ENCODE peak calls at places on chromosomes 2 and 18, in eight cellular contexts. J, N, A, X, E, R, I and H are unnamed samples.

GRCh38 chr18:24497052-24497754 is 36.8 kb downstream of the HRH4 start:
- DNase-seq in J (no peak), I (no peak), A (no peak), N (no peak), X (no peak), R (no peak), E (no peak), H (no peak)

GRCh38 chr2:231228223-231228622 is 29.8 kb downstream of the ARMC9 start:
- DNase-seq in J (no peak), X (no peak), E (no peak), I (peak; percentile 30), A (no peak), N (peak; percentile 60), R (peak; percentile 71), H (no peak)

GRCh38 chr2:19073522-19073921 is 284.9 kb downstream of the OSR1 start:
- DNase-seq in R (no peak), I (no peak), J (no peak), A (peak; percentile 61), N (no peak), X (no peak), E (no peak), H (no peak)

GRCh38 chr18:25298853-25299274 is 53.1 kb downstream of the ZNF521 start:
- DNase-seq in A (no peak), R (peak; percentile 17), E (no peak), X (no peak), N (no peak), J (no peak), I (peak; percentile 35), H (no peak)

GRCh38 chr2:138699421-138699820 is 80.8 kb downstream of the NXPH2 start:
- DNase-seq in X (no peak), I (no peak), N (no peak), E (no peak), A (no peak), J (no peak), R (no peak), H (no peak)

GRCh38 chr2:57314682-57315081 is 731.9 kb upstream of the VRK2 start:
- DNase-seq in E (no peak), I (no peak), A (no peak), J (no peak), N (no peak), X (no peak), R (no peak), H (no peak)

GRCh38 chr18:13239557-13239956 is 21.0 kb downstream of the LDLRAD4 start:
- DNase-seq in N (no peak), X (no peak), E (peak; percentile 49), A (no peak), J (no peak), R (no peak), I (peak; percentile 15), H (no peak)

GRCh38 chr2:150663143-150663542 is 175.7 kb upstream of the RND3 start:
- DNase-seq in X (no peak), I (no peak), A (peak; percentile 0), J (no peak), E (no peak), N (no peak), R (no peak), H (no peak)

GRCh38 chr2:81260320-81260719 is 955.8 kb upstream of the LRRTM1 start:
- DNase-seq in N (no peak), J (no peak), X (no peak), A (peak; percentile 55), I (no peak), R (no peak), E (no peak), H (no peak)

GRCh38 chr2:215609089-215610032 is 173.5 kb upstream of the FN1 start:
- DNase-seq in J (no peak), I (no peak), X (no peak), R (no peak), N (no peak), A (no peak), E (no peak), H (no peak)

GRCh38 chr2:215612770-215613169 is 176.9 kb upstream of the FN1 start:
- DNase-seq in N (no peak), R (no peak), E (no peak), X (no peak), A (no peak), J (no peak), I (no peak), H (no peak)

GRCh38 chr2:215614296-215614695 is 178.4 kb upstream of the FN1 start:
- DNase-seq in E (no peak), J (no peak), N (no peak), R (no peak), I (no peak), X (no peak), A (no peak), H (no peak)

GRCh38 chr2:215613265-215613664 is 177.4 kb upstream of the FN1 start:
- DNase-seq in N (no peak), A (no peak), I (no peak), R (no peak), E (no peak), J (no peak), X (no peak), H (no peak)

DNA sequence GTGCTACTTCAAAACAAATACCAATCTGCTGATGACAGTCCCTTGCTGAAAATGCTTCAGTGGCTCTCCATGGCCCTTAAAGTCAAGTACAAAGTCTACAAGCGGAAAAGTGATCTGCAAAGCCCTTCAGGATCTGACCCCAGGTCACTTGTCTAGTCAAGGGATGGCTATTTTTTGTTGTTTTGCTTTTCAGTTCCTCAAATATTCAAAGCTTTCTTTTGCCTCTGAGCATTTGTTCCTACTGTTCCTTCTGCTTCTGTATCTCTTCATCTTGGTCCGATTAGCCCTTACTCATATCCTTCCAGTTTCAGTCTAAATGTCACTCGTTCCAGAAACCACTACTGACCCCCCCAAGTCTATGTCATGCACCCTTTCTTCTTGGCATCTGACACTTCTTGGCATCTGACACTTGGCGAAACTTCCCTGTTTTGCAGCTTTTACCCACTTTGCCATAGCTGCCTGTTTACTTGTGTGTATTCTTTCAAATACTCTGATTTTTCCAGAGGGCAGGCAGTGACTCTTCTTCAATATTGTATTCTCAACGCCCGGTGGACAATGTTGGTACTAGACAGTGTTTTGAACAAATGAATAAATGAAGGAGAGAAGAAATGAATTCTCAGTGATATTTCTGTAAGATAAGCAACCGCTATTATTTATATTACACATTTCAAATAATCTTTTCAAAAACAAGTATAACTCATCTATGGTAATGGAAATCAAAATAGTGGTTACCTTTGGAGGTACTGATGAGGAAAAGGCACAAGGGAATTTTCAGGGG is 175.9 kb upstream of the FN1 start:
- DNase-seq in E (no peak), R (no peak), N (no peak), A (no peak), I (no peak), X (no peak), J (peak; percentile 16), H (no peak)
- TF ChIP-seq CTCF in E (no peak), R (no peak), N (no peak), A (no peak), I (no peak), X (no peak), J (no peak), H (no peak)

GRCh38 chr2:217279571-217279970 is 419.7 kb upstream of the TNP1 start:
- DNase-seq in E (no peak), X (no peak), J (no peak), A (no peak), N (no peak), R (no peak), I (no peak), H (no peak)

GRCh38 chr2:217279130-217279529 is 419.3 kb upstream of the TNP1 start:
- DNase-seq in A (no peak), E (no peak), R (no peak), N (no peak), X (no peak), I (no peak), J (no peak), H (no peak)

GRCh38 chr2:217282531-217282930 is 422.7 kb upstream of the TNP1 start:
- DNase-seq in R (no peak), E (no peak), I (no peak), N (no peak), J (no peak), X (no peak), A (no peak), H (no peak)

GRCh38 chr2:217286833-217287232 is 427.0 kb upstream of the TNP1 start:
- DNase-seq in X (no peak), E (no peak), N (no peak), J (no peak), R (no peak), I (no peak), A (no peak), H (no peak)

DNA sequence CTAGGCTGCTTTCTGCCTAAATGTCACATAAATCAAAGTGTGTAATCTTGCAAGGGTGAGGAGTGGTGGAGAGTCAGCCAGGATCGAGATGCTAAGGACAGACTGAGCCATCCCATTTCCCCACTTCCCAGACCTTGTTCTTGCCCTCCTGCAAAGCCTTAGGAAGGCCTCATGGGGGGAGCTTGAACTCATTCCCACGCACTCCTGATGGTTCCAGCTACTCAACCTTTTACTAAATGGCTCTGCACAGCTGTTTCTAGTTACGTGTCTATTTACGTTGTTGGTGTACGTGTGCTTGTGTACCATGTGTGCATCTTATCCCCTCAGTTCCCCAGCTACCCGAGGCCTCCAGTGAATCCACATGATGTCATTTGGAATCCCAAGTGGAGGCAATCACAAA is 423.6 kb upstream of the TNP1 start:
- DNase-seq in A (no peak), R (no peak), N (no peak), J (no peak), E (no peak), I (no peak), X (no peak), H (no peak)
- H3K4me3 ChIP-seq in A (no peak overlapping the region), R (no peak overlapping the region), N (no peak overlapping the region), J (no peak overlapping the region), E (no peak overlapping the region), I (no peak overlapping the region), X (no peak overlapping the region), H (no peak overlapping the region)

GRCh38 chr2:223908304-223909047 is 36.7 kb downstream of the WDFY1 start:
- DNase-seq in J (no peak), I (no peak), X (peak; percentile 51), R (no peak), N (no peak), A (no peak), E (no peak), H (no peak)
- TF ChIP-seq POLR2A in J (no peak), I (no peak), X (no peak), R (no peak), N (no peak), A (no peak), E (no peak), H (no peak)

GRCh38 chr2:156190532-156190931 is 142.0 kb downstream of the NR4A2 start:
- DNase-seq in N (no peak), X (no peak), A (no peak), R (no peak), J (no peak), I (no peak), E (no peak), H (peak; percentile 16)

GRCh38 chr2:156189143-156189542 is 143.4 kb downstream of the NR4A2 start:
- DNase-seq in N (no peak), X (peak; percentile 43), R (peak; percentile 23), E (no peak), A (no peak), I (no peak), J (no peak), H (peak; percentile 30)

GRCh38 chr2:156191547-156191946 is 141.0 kb downstream of the NR4A2 start:
- DNase-seq in E (no peak), R (peak; percentile 9), A (no peak), X (no peak), I (no peak), N (no peak), J (no peak), H (no peak)

GRCh38 chr2:156189584-156189983 is 142.9 kb downstream of the NR4A2 start:
- DNase-seq in R (no peak), E (no peak), A (no peak), J (no peak), X (no peak), N (no peak), I (no peak), H (no peak)

GRCh38 chr2:156192468-156192867 is 140.1 kb downstream of the NR4A2 start:
- DNase-seq in R (no peak), J (no peak), A (no peak), I (no peak), E (no peak), X (no peak), N (no peak), H (no peak)
- TF ChIP-seq CTCF in R (peak; percentile 11), J (no peak), A (no peak), I (no peak), E (peak; percentile 13), X (no peak), N (no peak), H (no peak)